ENCODE peak calls at places on chromosomes 2 and 18, in six cellular contexts. K, V, S, B, R and L are unnamed samples.

GRCh38 chr18:3985030-3985429 is 470.1 kb downstream of the DLGAP1 start:
- DNase-seq in R (peak; percentile 28), K (no peak), V (no peak), S (no peak), B (no peak), L (no peak)

GRCh38 chr2:217418090-217418489 is 558.2 kb upstream of the TNP1 start:
- DNase-seq in S (no peak), V (no peak), K (no peak), R (peak; percentile 91), B (no peak), L (no peak)

GRCh38 chr2:207258191-207258991 is 92.6 kb upstream of the KLF7 start:
- DNase-seq in R (peak; percentile 99), B (no peak), K (peak; percentile 75), V (no peak), S (no peak), L (no peak)

GRCh38 chr2:162243305-162243693 is at the start of gene FAP:
- DNase-seq in S (no peak), V (peak; percentile 44), R (peak; percentile 95), K (no peak), B (no peak), L (no peak)

GRCh38 chr2:106596844-106597243 is 109.7 kb downstream of the CD8B2 start:
- DNase-seq in K (peak; percentile 40), V (peak; percentile 13), B (peak; percentile 67), R (peak; percentile 38), S (no peak), L (no peak)

GRCh38 chr2:168992591-168993349 is 38.4 kb downstream of the ABCB11 start:
- DNase-seq in S (no peak), V (no peak), B (no peak), R (peak; percentile 48), K (peak; percentile 80), L (no peak)

GRCh38 chr2:96760986-96761832 is 507 bp downstream of the CNNM4 start:
- DNase-seq in S (no peak), B (peak; percentile 45), K (peak; percentile 26), V (peak; percentile 51), R (peak; percentile 60), L (no peak)

GRCh38 chr2:137928547-137929503 is 35.4 kb upstream of the HNMT start:
- DNase-seq in B (no peak), R (peak; percentile 37), K (peak; percentile 78), V (no peak), S (no peak), L (no peak)

GRCh38 chr18:35041752-35042379 is 653 bp downstream of the MAPRE2 start:
- DNase-seq in B (no peak), V (peak; percentile 36), S (no peak), R (peak; percentile 32), K (no peak), L (no peak)

GRCh38 chr2:145958611-145959010 is 1438.7 kb upstream of the ZEB2 start:
- DNase-seq in K (no peak), S (no peak), V (no peak), R (no peak), B (no peak), L (no peak)

GRCh38 chr2:150023044-150023443 is 435.5 kb upstream of the MMADHC start:
- DNase-seq in S (no peak), K (no peak), B (no peak), R (no peak), V (peak; percentile 25), L (no peak)

GRCh38 chr2:238220892-238221521 is 17.5 kb upstream of the ILKAP start:
- DNase-seq in V (no peak), S (no peak), B (no peak), R (no peak), K (no peak), L (no peak)

GRCh38 chr2:30503692-30504076 is 56.6 kb downstream of the LCLAT1 start:
- DNase-seq in S (no peak), K (no peak), R (no peak), V (no peak), B (no peak), L (no peak)
- H3K4me2 ChIP-seq in S (no peak overlapping the region), K (no peak overlapping the region), R (no peak overlapping the region), V (no peak overlapping the region), B (no peak overlapping the region), L (no peak overlapping the region)

GRCh38 chr2:37648316-37649011 is 23.0 kb downstream of the CDC42EP3 start:
- DNase-seq in V (no peak), K (peak; percentile 27), S (no peak), R (peak; percentile 59), B (no peak), L (no peak)
- H3K4me2 ChIP-seq in V (no peak overlapping the region), K (no peak overlapping the region), S (no peak overlapping the region), R (peak overlapping the region; percentile 31), B (no peak overlapping the region), L (no peak overlapping the region)

DNA sequence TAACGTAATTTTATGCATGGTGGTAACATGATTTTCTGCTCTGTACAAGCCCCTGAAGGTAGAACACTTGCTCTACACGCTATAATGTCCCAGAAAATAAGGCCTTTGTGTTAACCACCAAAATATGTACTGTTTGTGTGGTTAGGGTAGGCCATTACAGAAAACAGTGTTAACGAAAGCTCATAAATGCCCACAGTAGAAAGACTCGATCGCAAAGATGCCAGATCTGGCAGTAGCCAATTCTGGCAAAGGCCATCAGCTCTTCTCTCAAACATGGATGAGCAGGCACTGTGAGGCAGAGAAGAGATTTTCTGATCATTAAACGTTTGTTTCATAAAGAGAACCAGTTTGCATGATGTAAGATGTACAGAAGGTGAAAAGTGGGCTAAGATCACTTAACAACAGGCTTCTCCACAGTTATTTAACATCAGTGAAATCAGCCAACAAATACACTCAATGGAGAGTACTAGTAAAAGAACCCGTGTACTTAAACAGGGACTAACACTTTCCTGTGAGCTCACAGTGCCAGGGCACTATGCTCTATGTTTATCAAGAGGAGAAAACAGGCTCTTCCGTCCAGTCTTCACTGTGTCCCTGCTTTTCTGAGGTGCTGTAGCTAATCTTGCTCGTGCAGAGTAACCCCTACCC is 80.3 kb downstream of the SPRED2 start:
- DNase-seq in S (no peak), K (no peak), V (no peak), B (no peak), R (no peak), L (no peak)
- H3K4me2 ChIP-seq in S (no peak overlapping the region), K (no peak overlapping the region), V (no peak overlapping the region), B (no peak overlapping the region), R (no peak overlapping the region), L (no peak overlapping the region)

GRCh38 chr2:181356526-181356925 is 100.7 kb upstream of the ITGA4 start:
- DNase-seq in S (no peak), B (no peak), K (no peak), V (no peak), R (peak; percentile 52), L (no peak)

GRCh38 chr2:181352158-181352557 is 105.0 kb upstream of the ITGA4 start:
- DNase-seq in R (no peak), V (no peak), B (no peak), K (no peak), S (no peak), L (no peak)

GRCh38 chr2:181357979-181358378 is 99.2 kb upstream of the ITGA4 start:
- DNase-seq in B (no peak), S (no peak), V (no peak), R (no peak), K (no peak), L (no peak)

DNA sequence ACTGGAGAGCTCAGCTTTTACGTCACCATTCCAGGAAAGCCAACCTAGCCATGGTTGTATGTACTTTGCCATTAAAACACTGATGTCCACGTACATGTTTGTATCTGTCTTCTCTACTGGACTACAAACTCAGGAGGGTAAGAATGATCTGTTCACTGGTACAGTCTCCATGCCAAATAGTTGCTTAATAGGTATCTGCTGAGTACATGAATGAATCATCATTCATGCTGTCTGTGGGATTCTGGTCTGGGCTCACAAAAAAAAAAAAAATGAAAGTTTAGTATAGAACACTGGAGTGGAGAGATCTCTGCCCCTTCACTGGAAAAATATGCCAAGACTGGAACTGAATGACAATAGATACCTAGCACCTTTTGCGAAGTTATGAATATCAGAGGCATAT is 102.6 kb upstream of the ITGA4 start:
- DNase-seq in R (peak; percentile 91), S (no peak), V (no peak), B (no peak), K (no peak), L (no peak)
- H3K4me2 ChIP-seq in R (peak overlapping the region; percentile 2), S (no peak overlapping the region), V (no peak overlapping the region), B (no peak overlapping the region), K (no peak overlapping the region), L (no peak overlapping the region)

GRCh38 chr2:231059756-231060155 is 3.1 kb downstream of the PSMD1 start:
- DNase-seq in B (no peak), S (no peak), V (no peak), R (peak; percentile 49), K (no peak), L (no peak)
- H3K4me2 ChIP-seq in B (no peak overlapping the region), S (peak overlapping the region; percentile 82), V (no peak overlapping the region), R (peak overlapping the region; percentile 13), K (no peak overlapping the region), L (peak overlapping the region; percentile 89)

DNA sequence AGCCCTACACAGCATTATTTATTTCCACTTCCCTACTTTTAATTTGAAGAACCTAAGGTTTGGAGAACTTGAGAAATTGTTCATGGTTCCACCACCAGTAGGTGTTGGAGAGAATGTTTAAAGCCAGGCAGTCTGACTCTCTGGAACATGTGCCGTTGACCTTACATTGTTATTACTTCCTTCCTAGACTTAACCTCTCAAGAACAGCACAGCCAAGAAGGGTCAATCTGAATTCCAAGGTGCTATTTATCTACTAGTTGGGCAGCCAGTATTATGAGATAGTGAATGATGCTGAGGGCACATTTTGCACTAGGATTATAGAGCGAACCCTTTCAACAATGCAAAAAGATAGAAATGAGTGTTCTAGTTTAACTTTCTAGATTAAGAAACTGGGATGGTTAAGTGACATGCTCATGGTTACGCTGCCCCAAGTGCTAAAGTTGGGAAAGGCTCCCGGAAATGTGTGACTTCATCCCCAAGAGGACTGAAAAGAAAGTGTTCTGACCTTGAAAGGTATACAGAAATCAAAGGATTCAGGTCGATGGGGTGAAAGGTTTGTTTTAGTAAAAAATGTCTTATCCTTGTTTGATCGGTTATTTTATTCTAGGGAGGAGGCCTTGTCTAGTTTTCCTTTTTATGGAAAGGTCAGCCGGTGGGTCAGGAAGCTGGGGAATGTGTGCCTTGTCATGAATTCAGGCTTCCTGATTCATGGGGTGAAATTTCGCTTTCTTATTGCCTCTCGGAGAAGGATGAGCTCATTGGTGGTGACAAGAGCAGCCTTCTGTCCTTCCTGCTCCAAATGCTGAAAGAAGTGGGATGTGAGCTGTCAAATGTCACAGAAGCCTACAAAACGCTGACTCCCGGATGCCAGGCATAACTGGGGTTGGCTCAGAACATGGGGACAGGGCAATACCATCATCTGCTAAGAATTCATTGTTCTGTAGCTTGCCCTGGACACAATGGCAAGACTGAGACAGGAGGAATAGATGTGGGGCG is 55.5 kb upstream of the FAM136A start:
- DNase-seq in K (peak; percentile 74), V (no peak), S (no peak), R (peak; percentile 82), B (peak; percentile 46), L (no peak)
- H3K4me2 ChIP-seq in K (no peak overlapping the region), V (no peak overlapping the region), S (no peak overlapping the region), R (peak overlapping the region; percentile 69), B (no peak overlapping the region), L (no peak overlapping the region)

GRCh38 chr2:177427316-177427715 is 34.7 kb downstream of the AGPS start:
- DNase-seq in B (no peak), K (no peak), V (no peak), S (no peak), R (no peak), L (no peak)

GRCh38 chr2:177429688-177430325 is 37.2 kb downstream of the AGPS start:
- DNase-seq in V (no peak), B (no peak), S (no peak), R (peak; percentile 94), K (peak; percentile 13), L (no peak)

GRCh38 chr2:177432703-177433102 is 40.1 kb downstream of the AGPS start:
- DNase-seq in R (no peak), K (no peak), S (no peak), B (no peak), V (no peak), L (no peak)

GRCh38 chr2:177433402-177433801 is 40.8 kb downstream of the AGPS start:
- DNase-seq in R (peak; percentile 11), S (no peak), K (no peak), B (no peak), V (no peak), L (no peak)

GRCh38 chr2:177430425-177430824 is 37.9 kb downstream of the AGPS start:
- DNase-seq in V (no peak), B (no peak), S (no peak), R (no peak), K (no peak), L (no peak)
- H3K4me2 ChIP-seq in V (no peak overlapping the region), B (no peak overlapping the region), S (no peak overlapping the region), R (peak overlapping the region; percentile 40), K (no peak overlapping the region), L (no peak overlapping the region)